ENCODE peak calls at places on chromosomes 12 and 14, in eight cellular contexts. W, U, J, G, H, D, Y and C are unnamed samples.

GRCh38 chr12:130729344-130729743 is 13.2 kb upstream of the RIMBP2 start:
- DNase-seq in W (no peak), U (no peak), J (no peak), G (no peak), H (no peak), D (no peak), Y (no peak), C (no peak)

GRCh38 chr12:76880156-76881023 is 1.6 kb upstream of the CSRP2 start:
- DNase-seq in W (no peak), U (no peak), J (no peak), G (no peak), H (no peak), D (no peak), Y (no peak), C (no peak)

GRCh38 chr12:69991683-69992297 is 166.8 kb downstream of the MYRFL start:
- DNase-seq in W (no peak), U (no peak), J (peak; percentile 33), G (no peak), H (peak; percentile 4), D (no peak), Y (no peak), C (no peak)

GRCh38 chr12:4355843-4356327 is 23.6 kb downstream of the FGF23 start:
- DNase-seq in W (no peak), U (peak; percentile 83), J (peak; percentile 4), G (peak; percentile 35), H (peak; percentile 6), D (peak; percentile 32), Y (no peak), C (no peak)

GRCh38 chr14:103033744-103034143 is 23.6 kb downstream of the CDC42BPB start:
- DNase-seq in W (no peak), U (no peak), J (no peak), G (no peak), H (peak; percentile 24), D (no peak), Y (no peak), C (no peak)

GRCh38 chr12:66036317-66036716 is 94.2 kb downstream of the LLPH start:
- DNase-seq in W (peak; percentile 85), U (no peak), J (no peak), G (no peak), H (no peak), D (no peak), Y (peak; percentile 60), C (peak; percentile 57)

GRCh38 chr14:74034572-74034971 is 15.4 kb downstream of the BBOF1 start:
- DNase-seq in W (no peak), U (no peak), J (no peak), G (no peak), H (no peak), D (no peak), Y (no peak), C (no peak)

GRCh38 chr12:118841588-118841987 is 139.8 kb upstream of the SRRM4 start:
- DNase-seq in W (no peak), U (no peak), J (no peak), G (no peak), H (no peak), D (no peak), Y (no peak), C (no peak)

GRCh38 chr14:74908861-74909341 is 14.2 kb downstream of the RPS6KL1 start:
- DNase-seq in W (no peak), U (no peak), J (no peak), G (no peak), H (no peak), D (no peak), Y (peak; percentile 51), C (no peak)

GRCh38 chr12:64080319-64081008 is 141.6 kb downstream of the KICS2 start:
- DNase-seq in W (no peak), U (no peak), J (peak; percentile 90), G (no peak), H (no peak), D (no peak), Y (no peak), C (no peak)

GRCh38 chr14:87935081-87935828 is 57.7 kb downstream of the GALC start:
- DNase-seq in W (no peak), U (no peak), J (no peak), G (no peak), H (no peak), D (no peak), Y (no peak), C (no peak)

GRCh38 chr12:103571286-103571685 is 15.8 kb upstream of the STAB2 start:
- DNase-seq in W (no peak), U (peak; percentile 87), J (peak; percentile 90), G (no peak), H (no peak), D (no peak), Y (peak; percentile 53), C (no peak)

GRCh38 chr12:99131761-99132199 is 486.7 kb downstream of the APAF1 start:
- DNase-seq in W (no peak), U (peak; percentile 93), J (no peak), G (no peak), H (peak; percentile 73), D (no peak), Y (peak; percentile 71), C (peak; percentile 61)

GRCh38 chr14:103483600-103483999 is 39.0 kb downstream of the CKB start:
- DNase-seq in W (peak; percentile 15), U (no peak), J (peak; percentile 36), G (no peak), H (no peak), D (no peak), Y (no peak), C (no peak)

GRCh38 chr12:15982471-15982870 is 71.3 kb downstream of the DERA start:
- DNase-seq in W (no peak), U (no peak), J (no peak), G (no peak), H (peak; percentile 7), D (no peak), Y (no peak), C (no peak)

GRCh38 chr12:12240671-12241345 is 26.0 kb downstream of the LRP6 start:
- DNase-seq in W (no peak), U (no peak), J (no peak), G (no peak), H (no peak), D (no peak), Y (no peak), C (no peak)

GRCh38 chr12:66119229-66119869 is 11.2 kb downstream of the LLPH start:
- DNase-seq in W (no peak), U (no peak), J (no peak), G (no peak), H (peak; percentile 76), D (no peak), Y (no peak), C (no peak)